ENCODE peak calls at places on chromosomes 7 and 10, in eight cellular contexts. J is WTC11; U is nephron progenitor cell; V is PC-3; G is CD4-positive, alpha-beta T cell; M is GM13977; X is GM20000; E is astrocyte of the cerebellum. N is an unnamed sample.

GRCh38 chr7:19095461-19095860 is 22.0 kb downstream of the TWIST1 start:
- DNase-seq in V (no peak), J (no peak), G (no peak), X (no peak), M (no peak), E (no peak), U (no peak), N (no peak)

GRCh38 chr7:23956769-23957556 is 246.9 kb downstream of the STK31 start:
- DNase-seq in J (no peak), X (no peak), E (no peak), V (peak; percentile 22), G (no peak), M (no peak), U (no peak), N (no peak)

GRCh38 chr10:126734015-126734414 is 63.5 kb upstream of the C10orf90 start:
- DNase-seq in M (no peak), X (no peak), V (no peak), U (no peak), G (no peak), E (no peak), J (no peak), N (no peak)

GRCh38 chr7:516606-517456 is 2.8 kb downstream of the PDGFA start:
- DNase-seq in U (peak; percentile 56), J (no peak), E (peak; percentile 32), M (no peak), G (no peak), V (peak; percentile 60), X (no peak), N (no peak)

GRCh38 chr10:76175533-76176165 is 744.2 kb downstream of the LRMDA start:
- DNase-seq in E (no peak), G (no peak), U (no peak), V (peak; percentile 56), X (no peak), M (no peak), J (no peak), N (no peak)

GRCh38 chr7:7335909-7336308 is 153.6 kb downstream of the C1GALT1 start:
- DNase-seq in G (no peak), X (no peak), M (no peak), J (no peak), E (no peak), U (no peak), V (no peak), N (no peak)

GRCh38 chr10:47330804-47331203 is 8.6 kb downstream of the GDF2 start:
- DNase-seq in X (no peak), V (no peak), M (no peak), J (no peak), E (no peak), G (no peak), U (no peak), N (no peak)

GRCh38 chr10:58152698-58153263 is 114.9 kb downstream of the IPMK start:
- DNase-seq in X (peak; percentile 15), E (peak; percentile 55), G (peak; percentile 7), V (peak; percentile 91), M (peak; percentile 28), U (peak; percentile 58), J (peak; percentile 72), N (no peak)

GRCh38 chr10:3229815-3230214 is 57.2 kb upstream of the PITRM1 start:
- DNase-seq in X (no peak), J (no peak), V (no peak), E (no peak), U (no peak), M (no peak), G (no peak), N (no peak)

GRCh38 chr7:128352138-128352537 is 8.4 kb upstream of the RBM28 start:
- DNase-seq in V (no peak), X (peak; percentile 54), E (no peak), U (peak; percentile 17), M (peak; percentile 51), J (peak; percentile 88), G (peak; percentile 12), N (no peak)

GRCh38 chr7:158672975-158673374 is 31.6 kb downstream of the NCAPG2 start:
- DNase-seq in E (no peak), M (no peak), J (no peak), G (no peak), V (peak; percentile 73), U (no peak), X (no peak), N (no peak)

GRCh38 chr10:47262606-47263295 is 37.2 kb upstream of the GDF10 start:
- DNase-seq in U (no peak), M (no peak), X (no peak), J (no peak), G (no peak), E (peak; percentile 88), V (no peak), N (no peak)

DNA sequence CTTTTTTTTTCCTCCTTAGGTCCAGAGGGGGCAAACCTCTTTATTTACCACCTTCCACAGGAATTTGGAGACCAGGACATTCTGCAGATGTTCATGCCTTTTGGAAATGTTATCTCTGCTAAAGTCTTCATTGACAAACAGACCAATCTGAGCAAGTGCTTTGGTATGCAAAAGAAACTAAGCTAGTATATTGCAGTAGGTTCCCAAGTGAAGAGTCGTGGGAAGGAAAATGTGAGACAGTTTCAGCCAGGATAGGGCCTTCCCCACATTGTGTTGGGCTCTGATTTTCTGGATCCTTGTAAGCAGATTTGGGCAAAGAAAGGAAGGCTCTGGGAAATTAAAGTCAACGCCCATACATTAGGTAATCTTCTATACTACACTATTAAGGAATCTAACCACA is 285.6 kb downstream of the USP6NL start:
- DNase-seq in U (no peak), M (no peak), V (no peak), J (no peak), X (no peak), G (no peak), E (no peak), N (peak; percentile 2)
- TF ChIP-seq CTCF in U (no peak), M (no peak), V (no peak), J (no peak), X (no peak), G (no peak), E (no peak), N (no peak)

GRCh38 chr10:108560488-108560887 is 1362.8 kb downstream of the XPNPEP1 start:
- DNase-seq in G (no peak), M (no peak), X (no peak), V (peak; percentile 20), E (no peak), J (no peak), U (no peak), N (no peak)

GRCh38 chr10:108556176-108556575 is 1367.1 kb downstream of the XPNPEP1 start:
- DNase-seq in V (no peak), X (no peak), J (no peak), U (no peak), M (no peak), G (no peak), E (no peak), N (no peak)

GRCh38 chr10:108566216-108567107 is 1356.8 kb downstream of the XPNPEP1 start:
- DNase-seq in V (no peak), J (no peak), X (no peak), G (no peak), M (no peak), U (no peak), E (no peak), N (no peak)

GRCh38 chr10:108562105-108562504 is 1361.2 kb downstream of the XPNPEP1 start:
- DNase-seq in M (no peak), V (no peak), U (no peak), G (no peak), E (no peak), X (no peak), J (no peak), N (no peak)

DNA sequence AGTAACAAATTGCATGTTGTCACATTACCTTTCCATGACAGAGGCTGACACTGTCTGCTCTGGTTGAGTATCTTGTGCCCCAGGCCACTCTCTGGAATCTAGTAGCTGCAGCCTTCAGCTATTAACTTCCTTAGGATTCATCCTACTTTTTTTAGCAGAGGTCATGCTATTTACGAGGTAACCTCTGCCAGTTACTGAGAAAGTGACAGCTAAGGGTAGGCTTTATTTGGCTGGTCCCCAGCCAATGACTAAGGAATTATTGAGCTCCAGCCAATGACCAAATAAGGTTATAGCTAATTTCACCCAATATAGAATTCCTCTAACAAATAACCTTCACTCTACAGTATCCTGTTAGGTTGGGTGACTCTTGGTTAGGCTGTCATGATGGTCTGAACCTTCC is 1361.7 kb downstream of the XPNPEP1 start:
- DNase-seq in X (no peak), V (peak; percentile 95), G (no peak), J (no peak), M (no peak), E (no peak), U (no peak), N (no peak)
- TF ChIP-seq CTCF in X (no peak), V (no peak), G (no peak), J (no peak), M (no peak), E (no peak), U (no peak), N (no peak)

GRCh38 chr7:66140924-66141323 is 26.3 kb downstream of the CRCP start:
- DNase-seq in M (no peak), G (no peak), U (peak; percentile 32), J (peak; percentile 46), E (peak; percentile 75), X (no peak), V (peak; percentile 27), N (no peak)
- TF ChIP-seq CTCF in M (no peak), G (no peak), U (peak; percentile 47), J (no peak), E (peak; percentile 83), X (no peak), V (peak; percentile 52), N (peak; percentile 69)

GRCh38 chr10:113051456-113051855 is 101.4 kb downstream of the TCF7L2 start:
- DNase-seq in X (no peak), J (no peak), G (no peak), E (no peak), U (no peak), V (no peak), M (no peak), N (no peak)

GRCh38 chr10:113049881-113050280 is 99.8 kb downstream of the TCF7L2 start:
- DNase-seq in J (no peak), X (no peak), V (no peak), U (no peak), M (no peak), G (no peak), E (no peak), N (no peak)

GRCh38 chr10:113053881-113054280 is 103.8 kb downstream of the TCF7L2 start:
- DNase-seq in M (no peak), J (peak; percentile 67), G (no peak), U (no peak), V (no peak), E (no peak), X (no peak), N (no peak)

GRCh38 chr10:113053091-113053490 is 103.0 kb downstream of the TCF7L2 start:
- DNase-seq in U (no peak), E (no peak), X (no peak), M (no peak), V (no peak), G (no peak), J (peak; percentile 31), N (no peak)

DNA sequence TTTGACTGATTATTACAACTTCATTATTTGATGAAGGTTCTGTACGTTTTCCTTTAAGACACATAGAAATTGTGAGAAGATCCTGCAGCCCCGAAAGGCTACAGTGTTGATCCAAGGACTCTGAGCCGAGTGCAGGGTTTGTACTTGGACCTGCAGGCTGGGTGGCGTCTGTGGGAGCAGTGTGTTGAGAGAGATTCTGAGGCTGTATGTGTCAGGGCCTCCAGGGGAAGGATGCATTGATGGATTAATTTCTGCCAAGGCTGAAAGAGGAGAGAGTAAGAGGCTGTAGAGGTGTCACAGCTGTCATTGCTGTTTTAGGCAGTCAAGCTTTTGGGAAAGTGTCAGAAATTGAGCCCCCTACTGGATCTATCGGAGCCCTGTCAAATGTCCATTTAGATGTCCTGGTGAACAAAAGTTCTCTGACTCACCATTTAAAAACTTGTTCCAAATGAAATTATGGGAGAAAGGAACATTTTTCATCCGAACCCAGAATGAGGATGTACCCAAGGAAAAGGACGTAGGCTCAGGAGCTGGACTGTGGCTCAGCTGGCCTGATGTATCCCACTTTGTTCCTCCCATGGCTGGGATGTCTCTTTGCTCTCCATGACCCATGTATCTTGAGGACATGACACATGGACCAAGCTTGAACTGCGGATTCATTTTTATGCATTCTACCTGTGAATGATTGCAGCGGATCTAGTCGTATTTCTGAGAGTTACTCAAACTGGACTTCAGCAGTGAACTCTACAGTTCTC is 102.2 kb downstream of the TCF7L2 start:
- DNase-seq in J (no peak), G (no peak), M (no peak), E (no peak), U (no peak), V (peak; percentile 14), X (no peak), N (no peak)
- TF ChIP-seq CTCF in J (no peak), G (no peak), M (no peak), E (peak; percentile 44), U (peak; percentile 11), V (peak; percentile 44), X (no peak), N (peak; percentile 54)